ENCODE peak calls at places on chromosomes 12 and 14, in ten cellular contexts. E is renal cortical epithelial cell, Q is NCI-H1436, A is sigmoid colon, Y is amygdala, J is GM10248, H is EL, M is activated T-cell treated with anti-CD3 and anti-CD28 coated beads for 1 hour, W is WTC11, X is tibial artery. G is an unnamed sample.

GRCh38 chr12:120534203-120534702 is at the start of gene RNF10:
- DNase-seq in E (peak; percentile 80), Q (peak; percentile 87), A (peak; percentile 87), Y (peak; percentile 46), J (peak; percentile 92), H (peak; percentile 86), M (peak; percentile 59), W (peak; percentile 66), X (peak; percentile 88), G (peak; percentile 93)

GRCh38 chr12:50626026-50626425 is 121.2 kb downstream of the DIP2B start:
- DNase-seq in E (no peak), Q (no peak), A (no peak), Y (no peak), J (no peak), H (no peak), M (no peak), W (no peak), X (no peak), G (no peak)

GRCh38 chr12:89574736-89575208 is 48.9 kb upstream of the POC1B start:
- DNase-seq in E (peak; percentile 68), Q (no peak), A (no peak), Y (no peak), J (no peak), H (peak; percentile 73), M (no peak), W (no peak), X (no peak), G (no peak)

GRCh38 chr12:125140918-125141573 is 75.8 kb downstream of the AACS start:
- DNase-seq in E (peak; percentile 80), Q (no peak), A (no peak), Y (no peak), J (no peak), H (peak; percentile 86), M (no peak), W (no peak), X (no peak), G (peak; percentile 97)

GRCh38 chr14:104395941-104396681 is 183.5 kb upstream of the C14orf180 start:
- DNase-seq in E (no peak), Q (no peak), A (no peak), Y (no peak), J (no peak), H (no peak), M (no peak), W (peak; percentile 14), X (no peak), G (peak; percentile 42)

GRCh38 chr12:69502342-69503081 is 32.3 kb downstream of the FRS2 start:
- DNase-seq in E (peak; percentile 62), Q (no peak), A (no peak), Y (no peak), J (no peak), H (peak; percentile 90), M (no peak), W (no peak), X (no peak), G (no peak)

GRCh38 chr14:38931969-38932652 is 170.9 kb downstream of the SEC23A start:
- DNase-seq in E (no peak), Q (no peak), A (no peak), Y (no peak), J (no peak), H (no peak), M (no peak), W (peak; percentile 20), X (no peak), G (no peak)

GRCh38 chr14:67428501-67429031 is 16.6 kb upstream of the PLEK2 start:
- DNase-seq in E (peak; percentile 21), Q (no peak), A (no peak), Y (no peak), J (no peak), H (peak; percentile 67), M (no peak), W (no peak), X (no peak), G (peak; percentile 68)

GRCh38 chr14:24366664-24367505 is 1.1 kb upstream of the NFATC4 start:
- DNase-seq in E (peak; percentile 83), Q (peak; percentile 94), A (peak; percentile 96), Y (peak; percentile 48), J (peak; percentile 91), H (peak; percentile 96), M (no peak), W (peak; percentile 93), X (peak; percentile 98), G (peak; percentile 97)

GRCh38 chr14:70901218-70901772 is 6.0 kb upstream of the PCNX1 start:
- DNase-seq in E (no peak), Q (no peak), A (no peak), Y (no peak), J (no peak), H (peak; percentile 76), M (no peak), W (no peak), X (no peak), G (no peak)

GRCh38 chr12:6998708-6999451 is 19.4 kb downstream of the LPCAT3 start:
- DNase-seq in E (peak; percentile 79), Q (no peak), A (no peak), Y (no peak), J (no peak), H (no peak), M (no peak), W (no peak), X (no peak), G (no peak)

GRCh38 chr14:60657609-60657983 is 8.3 kb upstream of the SIX1 start:
- DNase-seq in E (no peak), Q (no peak), A (no peak), Y (no peak), J (no peak), H (peak; percentile 47), M (no peak), W (peak; percentile 48), X (no peak), G (peak; percentile 87)

GRCh38 chr12:62771828-62772227 is 163.1 kb downstream of the PPM1H start:
- DNase-seq in E (no peak), Q (no peak), A (no peak), Y (no peak), J (no peak), H (no peak), M (no peak), W (no peak), X (no peak), G (no peak)

GRCh38 chr12:131118366-131118765 is 164.7 kb downstream of the ADGRD1 start:
- DNase-seq in E (no peak), Q (no peak), A (peak; percentile 59), Y (no peak), J (no peak), H (no peak), M (no peak), W (peak; percentile 4), X (no peak), G (no peak)

GRCh38 chr14:55777867-55778266 is 197.9 kb downstream of the KTN1 start:
- DNase-seq in E (no peak), Q (no peak), A (no peak), Y (no peak), J (no peak), H (no peak), M (no peak), W (no peak), X (no peak), G (no peak)

GRCh38 chr12:131333621-131334440 is 377.1 kb upstream of the SFSWAP start:
- DNase-seq in E (no peak), Q (no peak), A (no peak), Y (no peak), J (no peak), H (no peak), M (no peak), W (no peak), X (no peak), G (no peak)

GRCh38 chr12:96431067-96431466 is 30.8 kb upstream of the CDK17 start:
- DNase-seq in E (peak; percentile 84), Q (no peak), A (no peak), Y (no peak), J (no peak), H (peak; percentile 36), M (no peak), W (no peak), X (no peak), G (no peak)

GRCh38 chr12:65215449-65215848 is 46.1 kb downstream of the LEMD3 start:
- DNase-seq in E (no peak), Q (no peak), A (no peak), Y (no peak), J (no peak), H (no peak), M (no peak), W (no peak), X (no peak), G (no peak)

GRCh38 chr14:59566725-59567124 is 9.9 kb downstream of the CCDC175 start:
- DNase-seq in E (no peak), Q (no peak), A (no peak), Y (no peak), J (no peak), H (no peak), M (no peak), W (no peak), X (no peak), G (no peak)

GRCh38 chr14:92154283-92154942 is 32.6 kb downstream of the CPSF2 start:
- DNase-seq in E (no peak), Q (no peak), A (no peak), Y (no peak), J (no peak), H (no peak), M (no peak), W (no peak), X (no peak), G (peak; percentile 68)

GRCh38 chr14:97705976-97706375 is 908.8 kb downstream of the VRK1 start:
- DNase-seq in E (no peak), Q (no peak), A (no peak), Y (no peak), J (no peak), H (no peak), M (no peak), W (no peak), X (no peak), G (no peak)

GRCh38 chr12:49976547-49976946 is 3.8 kb downstream of the AQP6 start:
- DNase-seq in E (no peak), Q (no peak), A (no peak), Y (no peak), J (no peak), H (no peak), M (no peak), W (no peak), X (peak; percentile 53), G (peak; percentile 53)

GRCh38 chr12:69275471-69275891 is 36.1 kb downstream of the CPSF6 start:
- DNase-seq in E (no peak), Q (no peak), A (no peak), Y (no peak), J (no peak), H (no peak), M (no peak), W (no peak), X (no peak), G (no peak)

G was measured in osteoblast.